ENCODE peak calls at places on chromosome 22, in ten cellular contexts. L is A549, B is endodermal cell, I is body of pancreas, X is AG10803, C is prostate gland, O is IMR-90, G is psoas muscle, T is brain microvascular endothelial cell, R is astrocyte of the spinal cord. E is an unnamed sample.
A peak's percentile ranks its signal among the peaks of the same experiment; 100 is the strongest.

GRCh38 chr22:34160117-34160758 is 240.0 kb upstream of the LARGE1 start:
- DNase-seq in I (no peak), G (no peak), T (no peak), O (no peak), X (no peak), L (no peak), B (peak; percentile 70), C (no peak), R (no peak), E (no peak)

GRCh38 chr22:20106205-20106848 is 9.6 kb upstream of the RANBP1 start:
- DNase-seq in X (no peak), R (no peak), G (peak; percentile 51), B (no peak), L (no peak), T (no peak), I (no peak), C (no peak), O (no peak), E (peak; percentile 71)

GRCh38 chr22:18978506-18978905 is 42.4 kb upstream of the PRODH start:
- DNase-seq in C (no peak), L (no peak), B (peak; percentile 22), O (no peak), T (no peak), I (no peak), R (no peak), G (no peak), X (no peak), E (no peak)

GRCh38 chr22:25483931-25484330 is 80.5 kb upstream of the GRK3 start:
- DNase-seq in X (no peak), O (no peak), C (no peak), L (no peak), B (no peak), R (no peak), T (no peak), I (no peak), G (no peak), E (no peak)

GRCh38 chr22:43270949-43271348 is 72.2 kb downstream of the SCUBE1 start:
- DNase-seq in L (no peak), C (no peak), O (no peak), I (no peak), G (no peak), B (no peak), R (no peak), T (no peak), X (no peak), E (no peak)

GRCh38 chr22:25645266-25645665 is 80.8 kb downstream of the GRK3 start:
- DNase-seq in C (no peak), B (no peak), G (no peak), L (no peak), T (peak; percentile 34), I (no peak), R (peak; percentile 43), X (no peak), O (peak; percentile 49), E (peak; percentile 66)

GRCh38 chr22:23181763-23182288 is 1.5 kb downstream of the BCR start:
- DNase-seq in G (no peak), I (no peak), L (no peak), T (no peak), O (no peak), B (no peak), X (no peak), R (no peak), C (no peak), E (no peak)

GRCh38 chr22:29748248-29748893 is 18.4 kb downstream of the ZMAT5 start:
- DNase-seq in B (no peak), R (no peak), T (no peak), I (no peak), G (no peak), O (no peak), X (no peak), C (no peak), L (no peak), E (peak; percentile 53)

GRCh38 chr22:23306438-23306921 is 126.2 kb downstream of the BCR start:
- DNase-seq in O (peak; percentile 74), B (no peak), L (no peak), R (peak; percentile 30), I (no peak), T (peak; percentile 74), G (no peak), X (peak; percentile 23), C (no peak), E (peak; percentile 80)

GRCh38 chr22:30857103-30857502 is 111.5 kb downstream of the MORC2 start:
- DNase-seq in B (no peak), O (no peak), G (no peak), T (no peak), I (no peak), R (no peak), L (no peak), X (no peak), C (no peak), E (no peak)

GRCh38 chr22:20060700-20061480 is 19.2 kb upstream of the DGCR8 start:
- DNase-seq in I (no peak), G (no peak), B (no peak), L (no peak), C (no peak), T (no peak), O (no peak), X (no peak), R (no peak), E (no peak)

GRCh38 chr22:31036671-31037550 is 44.2 kb upstream of the SMTN start:
- DNase-seq in G (peak; percentile 30), B (no peak), I (no peak), T (peak; percentile 10), L (no peak), O (peak; percentile 53), R (no peak), C (no peak), X (peak; percentile 90), E (peak; percentile 76)

GRCh38 chr22:19579880-19580279 is 55.7 kb upstream of the CLDN5 start:
- DNase-seq in R (no peak), O (no peak), X (no peak), C (no peak), L (no peak), B (no peak), G (peak; percentile 30), I (no peak), T (no peak), E (no peak)

GRCh38 chr22:41094036-41094435 is 1.6 kb downstream of the EP300 start:
- DNase-seq in R (peak; percentile 37), B (no peak), T (peak; percentile 16), X (peak; percentile 24), C (no peak), L (no peak), G (no peak), I (no peak), O (peak; percentile 40), E (peak; percentile 15)

GRCh38 chr22:33389927-33390326 is 331.7 kb upstream of the SYN3 start:
- DNase-seq in I (no peak), G (no peak), T (peak; percentile 56), R (peak; percentile 7), B (no peak), X (peak; percentile 3), L (no peak), C (no peak), O (peak; percentile 41), E (no peak)

GRCh38 chr22:39725351-39726035 is 154.9 kb downstream of the CACNA1I start:
- DNase-seq in G (no peak), O (no peak), X (no peak), R (no peak), T (no peak), I (no peak), C (no peak), L (no peak), B (peak; percentile 34), E (no peak)

GRCh38 chr22:26953380-26953807 is 296.0 kb downstream of the MIAT start:
- DNase-seq in I (no peak), O (no peak), X (no peak), C (no peak), R (no peak), L (no peak), G (no peak), B (peak; percentile 77), T (no peak), E (no peak)
- H3K4me3 ChIP-seq in I (no peak overlapping the region), O (no peak overlapping the region), X (no peak overlapping the region), C (no peak overlapping the region), R (no peak overlapping the region), L (no peak overlapping the region), G (no peak overlapping the region), B (peak overlapping the region; percentile 19), T (no peak overlapping the region), E (no peak overlapping the region)

DNA sequence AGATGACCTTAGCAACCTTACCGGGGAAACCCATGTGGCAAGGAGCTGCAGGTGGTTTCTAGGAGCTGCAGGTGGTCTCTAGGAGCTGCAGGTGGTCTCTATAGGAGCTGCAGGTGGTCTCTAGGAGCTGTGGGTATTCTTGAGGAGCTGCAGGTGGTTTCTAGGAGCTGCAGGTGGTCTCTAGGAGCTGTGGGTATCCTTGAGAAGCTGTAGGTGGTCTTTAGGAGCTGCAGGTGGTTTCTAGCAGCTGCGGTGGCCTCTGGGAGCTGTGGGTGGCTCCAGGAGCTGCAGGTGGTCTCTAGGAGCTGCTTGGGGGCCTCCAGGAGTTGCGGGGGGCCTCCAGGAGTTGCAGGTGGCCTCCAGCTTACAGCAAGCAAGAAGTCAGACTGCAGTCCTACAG is 997.5 kb downstream of the TBC1D22A start:
- DNase-seq in R (no peak), O (no peak), X (no peak), B (no peak), G (no peak), L (no peak), C (no peak), T (no peak), I (no peak), E (no peak)
- TF ChIP-seq CTCF in R (no peak), O (no peak), X (no peak), B (no peak), G (no peak), L (no peak), C (no peak), T (no peak), I (no peak), E (no peak)

DNA sequence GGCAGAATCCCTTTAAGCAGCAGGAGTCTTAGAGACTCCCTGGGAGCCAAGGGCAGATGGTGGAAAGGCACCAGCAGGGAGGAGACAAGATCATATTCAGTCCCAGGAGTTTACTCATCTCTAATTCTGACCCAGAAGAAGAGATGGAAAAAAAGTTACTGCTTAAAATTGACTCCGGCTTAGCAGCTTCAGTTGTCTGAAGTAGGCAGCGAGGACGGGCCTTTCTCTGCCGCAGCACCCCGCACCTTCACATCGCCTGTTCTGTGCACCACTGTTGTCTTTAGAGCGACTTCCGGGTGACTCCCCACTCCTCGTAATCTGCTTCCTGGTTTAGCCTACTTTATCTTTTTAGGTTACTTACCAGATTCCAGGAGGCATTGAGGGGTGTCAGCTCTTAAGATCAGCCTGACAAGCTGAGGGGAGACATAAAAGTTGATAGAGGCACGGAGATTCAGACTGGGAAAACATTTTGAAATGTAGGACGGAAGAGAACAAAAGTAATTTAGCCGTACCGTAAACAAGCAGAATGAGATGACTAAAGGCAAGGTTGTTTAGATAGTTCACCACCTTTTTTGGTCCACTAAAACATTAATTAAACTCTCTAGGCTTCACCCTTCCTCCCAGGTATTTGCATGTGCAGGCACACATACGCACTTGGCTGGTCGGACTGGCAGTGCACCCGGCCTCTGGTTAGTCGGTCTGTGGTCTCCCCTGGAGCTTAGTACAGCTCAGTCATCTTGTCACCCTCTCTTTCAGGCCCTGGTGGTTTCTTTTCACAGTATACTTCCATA is 74.3 kb downstream of the CECR2 start:
- DNase-seq in T (no peak), G (peak; percentile 30), X (no peak), R (peak; percentile 14), B (no peak), I (no peak), O (no peak), L (no peak), C (no peak), E (no peak)
- H3K4me3 ChIP-seq in T (no peak overlapping the region), G (peak overlapping the region; percentile 53), X (no peak overlapping the region), R (no peak overlapping the region), B (no peak overlapping the region), I (no peak overlapping the region), O (no peak overlapping the region), L (no peak overlapping the region), C (no peak overlapping the region), E (no peak overlapping the region)

GRCh38 chr22:50244420-50245213 is at the start of gene TUBGCP6:
- DNase-seq in R (peak; percentile 92), T (peak; percentile 88), X (peak; percentile 87), O (peak; percentile 91), L (peak; percentile 78), B (peak; percentile 96), C (peak; percentile 96), I (peak; percentile 93), G (peak; percentile 98), E (peak; percentile 98)
- TF ChIP-seq CTCF in R (no peak), T (peak; percentile 56), X (peak; percentile 33), O (no peak), L (no peak), B (peak; percentile 63), C (peak; percentile 11), I (peak; percentile 44), G (peak; percentile 27), E (no peak)

E was measured in foreskin fibroblast.